ENCODE peak calls at places on chromosomes 13 and 19, in four cellular contexts. Y is K562, G is breast epithelium, U is endothelial cell of umbilical vein. B is an unnamed sample. For H3K27me3, the result is how much of the 10 kb centered on the place peaks cover.

GRCh38 chr19:42555801-42556200 is 27.5 kb upstream of the CEACAM1 start:
- DNase-seq in U (no peak), G (no peak), Y (no peak), B (no peak)

GRCh38 chr19:1871140-1871597 is 7.8 kb upstream of the KLF16 start:
- DNase-seq in U (no peak), G (no peak), Y (no peak), B (no peak)

GRCh38 chr13:29535663-29536655 is 59.5 kb downstream of the SLC7A1 start:
- DNase-seq in U (peak), Y (no peak), G (no peak), B (no peak)

GRCh38 chr19:1856345-1856697 is 7.1 kb downstream of the KLF16 start:
- DNase-seq in G (no peak), U (no peak), Y (no peak), B (no peak)

GRCh38 chr19:43798546-43799409 is 3.5 kb downstream of the LYPD5 start:
- DNase-seq in U (no peak), G (peak), Y (peak), B (peak)

GRCh38 chr13:75480691-75481175 is 1.2 kb downstream of the TBC1D4 start:
- DNase-seq in G (peak), Y (peak), U (peak), B (peak)

GRCh38 chr19:48752511-48753365 is at the start of gene FUT1:
- DNase-seq in Y (peak), U (no peak), G (peak), B (peak)

GRCh38 chr19:48818234-48818823 is 7.5 kb upstream of the BCAT2 start:
- DNase-seq in G (no peak), Y (no peak), U (no peak), B (no peak)

GRCh38 chr13:98228661-98229349 is 51.7 kb upstream of the RNF113B start:
- DNase-seq in G (no peak), U (no peak), Y (no peak), B (no peak)

GRCh38 chr13:40271931-40272775 is 394.3 kb downstream of the FOXO1 start:
- DNase-seq in U (peak), G (peak), Y (no peak), B (peak)

GRCh38 chr19:33712268-33712667 is 84.4 kb upstream of the KCTD15 start:
- DNase-seq in G (no peak), Y (no peak), U (no peak), B (no peak)

GRCh38 chr13:60765700-60766411 is 368.8 kb downstream of the TDRD3 start:
- DNase-seq in G (no peak), Y (no peak), U (peak), B (peak)

GRCh38 chr19:33750587-33751385 is 45.9 kb upstream of the KCTD15 start:
- DNase-seq in Y (no peak), G (no peak), U (no peak), B (no peak)

GRCh38 chr19:5572556-5573286 is 5.0 kb upstream of the TINCR start:
- DNase-seq in Y (no peak), G (no peak), U (no peak), B (no peak)

GRCh38 chr13:42007844-42008243 is 40.6 kb upstream of the DGKH start:
- DNase-seq in G (no peak), U (no peak), Y (no peak), B (no peak)

GRCh38 chr19:44661904-44662303 is 9.4 kb upstream of the CEACAM19 start:
- DNase-seq in U (no peak), G (no peak), Y (no peak), B (no peak)

GRCh38 chr19:49749055-49749716 is 13.9 kb downstream of the TSKS start:
- DNase-seq in G (no peak), U (peak), Y (peak), B (no peak)

GRCh38 chr19:44476559-44477408 is 23.5 kb downstream of the ZNF180 start:
- DNase-seq in U (peak), Y (peak), G (no peak), B (no peak)

GRCh38 chr19:15292847-15293582 is 39.3 kb downstream of the BRD4 start:
- DNase-seq in Y (no peak), U (peak), G (no peak), B (no peak)

GRCh38 chr19:18932216-18932841 is 8.7 kb downstream of the HOMER3 start:
- DNase-seq in Y (peak), U (peak), G (peak), B (no peak)

GRCh38 chr19:18743281-18743825 is 47.8 kb downstream of the COMP start:
- DNase-seq in Y (peak), U (peak), G (no peak), B (peak)

GRCh38 chr13:33644607-33645543 is 173.1 kb upstream of the RFC3 start:
- DNase-seq in Y (no peak), U (no peak), G (no peak), B (no peak)

GRCh38 chr19:30066781-30067759 is 125.0 kb downstream of the URI1 start:
- DNase-seq in G (no peak), U (no peak), Y (no peak), B (no peak)

GRCh38 chr13:30091035-30091434 is 216.3 kb downstream of the KATNAL1 start:
- DNase-seq in Y (no peak), G (no peak), U (no peak), B (no peak)

GRCh38 chr19:6464070-6464873 is at the start of gene CRB3:
- DNase-seq in U (no peak), G (peak), Y (no peak), B (peak)

GRCh38 chr19:51083783-51084182 is 1.1 kb upstream of the KLK14 start:
- DNase-seq in U (no peak), Y (no peak), G (no peak), B (no peak)

GRCh38 chr13:98577823-98578285 is 947 bp upstream of the STK24 start:
- DNase-seq in U (no peak), G (no peak), Y (no peak), B (no peak)

GRCh38 chr13:46648166-46648607 is 95.2 kb downstream of the LRCH1 start:
- DNase-seq in G (no peak), U (no peak), Y (no peak), B (no peak)

GRCh38 chr19:39307822-39308530 is 11.8 kb downstream of the IFNL1 start:
- DNase-seq in G (no peak), Y (no peak), U (no peak), B (no peak)
- TF ChIP-seq POLR2AphosphoS5 in G (no peak), Y (no peak), U (no peak), B (no peak)

GRCh38 chr19:4174895-4175668 is 7.3 kb downstream of the SIRT6 start:
- DNase-seq in U (no peak), Y (no peak), G (no peak), B (no peak)
- H3K27me3 ChIP-seq in U (under half), Y (under half), G (under half), B (under half)

GRCh38 chr13:27170521-27171243 is 929 bp downstream of the USP12 start:
- DNase-seq in U (peak), G (no peak), Y (peak), B (peak)

GRCh38 chr13:27171830-27172494 is 351 bp upstream of the USP12 start:
- DNase-seq in Y (peak), U (peak), G (peak), B (peak)

GRCh38 chr13:27171244-27171829 is at the start of gene USP12:
- DNase-seq in G (peak), Y (peak), U (peak), B (peak)

GRCh38 chr13:27170221-27170520 is 1.4 kb downstream of the USP12 start:
- DNase-seq in G (no peak), U (no peak), Y (no peak), B (no peak)

DNA sequence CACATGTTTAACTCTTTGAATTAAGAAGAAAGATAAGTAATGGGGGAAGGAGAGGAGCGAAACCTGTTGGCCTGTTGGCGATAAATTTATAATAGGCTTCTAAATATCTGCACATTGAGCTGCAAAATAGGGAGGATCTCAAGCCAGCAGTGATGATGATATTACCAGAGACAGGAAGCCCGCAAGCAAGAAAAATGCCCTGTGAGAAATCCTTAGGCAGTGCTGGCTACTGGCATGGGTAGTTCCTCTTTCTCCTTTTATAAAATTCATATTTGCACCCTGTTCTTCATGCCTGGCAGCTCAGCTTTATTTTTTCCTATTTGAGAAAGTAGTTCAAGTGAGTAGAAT is 858 bp upstream of the USP12 start:
- DNase-seq in Y (no peak), G (no peak), U (no peak), B (no peak)
- TF ChIP-seq POLR2A in Y (no peak), G (no peak), U (no peak), B (no peak)

DNA sequence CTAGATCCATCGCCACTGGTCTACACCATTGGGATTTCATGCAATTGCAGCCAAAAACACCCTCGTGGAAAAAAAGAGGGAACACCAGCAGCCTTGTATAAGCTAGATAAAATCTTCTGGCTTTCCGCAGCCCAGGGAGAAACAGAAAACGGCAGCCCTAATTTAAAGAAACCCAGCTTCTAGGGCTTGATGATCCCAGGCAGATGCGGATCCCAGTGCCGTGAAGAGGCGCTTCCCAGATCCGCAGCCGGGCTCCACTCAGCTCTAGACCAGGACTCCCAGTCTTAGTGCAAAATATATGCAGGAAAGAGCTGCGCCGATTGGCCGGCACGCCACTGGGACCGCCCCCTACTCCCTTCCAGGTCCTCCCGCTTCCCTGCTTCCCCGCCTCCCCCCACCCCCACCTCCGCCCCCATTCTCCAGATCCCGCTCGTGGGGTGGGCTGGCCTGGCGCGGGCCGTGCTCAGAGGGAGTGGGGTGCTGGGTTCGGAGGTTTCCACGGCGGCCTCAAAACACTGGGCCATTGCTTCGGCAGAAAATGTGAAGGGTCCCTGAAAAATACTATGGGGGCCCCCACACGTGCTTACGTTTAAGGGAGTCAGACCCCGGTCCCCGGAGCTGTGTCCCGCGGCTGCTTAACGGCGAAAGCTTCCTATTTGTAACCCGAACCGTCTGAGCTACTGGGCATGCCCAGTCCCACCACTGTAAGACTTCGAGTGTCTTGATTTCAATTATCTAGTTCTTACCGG is 63.1 kb downstream of the SERP2 start:
- DNase-seq in Y (peak), G (peak), U (peak), B (peak)
- TF ChIP-seq POLR2AphosphoS5 in Y (peak), G (peak), U (peak), B (peak)

DNA sequence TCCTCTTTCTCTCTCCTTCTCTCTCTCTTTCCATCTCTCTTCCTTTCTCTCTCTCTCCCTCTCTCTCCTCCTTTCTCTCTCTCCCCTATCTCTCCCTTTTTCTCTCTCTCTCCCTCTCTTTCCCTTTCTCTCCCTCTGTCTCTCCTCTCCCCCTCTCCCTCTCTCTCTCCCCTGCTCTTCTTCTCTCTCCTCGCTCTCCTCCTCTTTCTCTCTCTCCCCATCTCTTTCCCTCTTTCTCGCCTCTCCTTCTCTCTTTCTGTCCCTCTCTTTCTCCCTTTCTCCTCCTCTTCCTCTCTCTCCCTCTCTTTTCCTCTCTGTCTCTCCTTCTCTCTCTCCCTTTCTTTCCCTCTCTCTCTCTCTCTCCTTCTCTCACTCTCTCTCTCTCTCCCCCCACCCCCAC is 196.6 kb downstream of the UQCRFS1 start:
- DNase-seq in Y (no peak), U (no peak), G (no peak), B (no peak)
- H3K27me3 ChIP-seq in Y (under half), U (under half), G (under half), B (under half)

GRCh38 chr19:796692-797527 is at the start of gene PTBP1:
- DNase-seq in Y (peak), U (peak), G (peak), B (peak)

GRCh38 chr19:799076-799881 is 2.0 kb downstream of the PTBP1 start:
- DNase-seq in Y (peak), U (peak), G (no peak), B (no peak)

GRCh38 chr19:795691-796581 is 1.3 kb upstream of the PTBP1 start:
- DNase-seq in G (no peak), Y (no peak), U (no peak), B (no peak)

GRCh38 chr19:798415-799075 is 1.3 kb downstream of the PTBP1 start:
- DNase-seq in G (no peak), U (no peak), Y (peak), B (no peak)

GRCh38 chr19:797528-798414 is 519 bp downstream of the PTBP1 start:
- DNase-seq in Y (peak), G (peak), U (peak), B (peak)
- TF ChIP-seq POLR2A in Y (no peak), G (no peak), U (peak), B (no peak)